ENCODE peak calls at places on chromosomes 13 and 19, in four cellular contexts. U, Q, Z and V are unnamed samples.

GRCh38 chr19:17721821-17722220 is 2.5 kb downstream of the MAP1S start:
- DNase-seq in U (no peak), Q (no peak), Z (no peak), V (no peak)

GRCh38 chr19:5285955-5286354 is 54.7 kb downstream of the PTPRS start:
- DNase-seq in U (no peak), Q (no peak), Z (no peak), V (no peak)

GRCh38 chr19:40604647-40605200 is 3.6 kb downstream of the LTBP4 start:
- DNase-seq in U (no peak), Q (no peak), Z (no peak), V (no peak)

GRCh38 chr13:91601273-91601672 is 202.9 kb downstream of the GPC5 start:
- DNase-seq in U (no peak), Q (no peak), Z (no peak), V (no peak)

GRCh38 chr13:46281779-46282178 is 70.1 kb downstream of the LRRC63 start:
- DNase-seq in U (no peak), Q (no peak), Z (no peak), V (no peak)

GRCh38 chr13:25276748-25277147 is 10.5 kb downstream of the MTMR6 start:
- DNase-seq in U (no peak), Q (no peak), Z (no peak), V (no peak)

GRCh38 chr19:1041272-1041834 is 1.4 kb downstream of the ABCA7 start:
- DNase-seq in U (no peak), Q (no peak), Z (no peak), V (no peak)

GRCh38 chr13:75647126-75647784 is 11.1 kb downstream of the LMO7 start:
- DNase-seq in U (no peak), Q (no peak), Z (no peak), V (no peak)

GRCh38 chr13:45587897-45588296 is 27.6 kb downstream of the ERICH6B start:
- DNase-seq in U (no peak), Q (no peak), Z (no peak), V (no peak)

GRCh38 chr19:50723735-50724521 is 764 bp downstream of the CLEC11A start:
- DNase-seq in U (no peak), Q (no peak), Z (no peak), V (no peak)

GRCh38 chr19:861756-862528 is 2.5 kb downstream of the CFD start:
- DNase-seq in U (no peak), Q (no peak), Z (no peak), V (no peak)

GRCh38 chr19:3364501-3364858 is 1.9 kb upstream of the NFIC start:
- DNase-seq in U (no peak), Q (no peak), Z (no peak), V (no peak)

GRCh38 chr19:3512562-3512961 is 6.5 kb downstream of the FZR1 start:
- DNase-seq in U (no peak), Q (no peak), Z (no peak), V (no peak)

GRCh38 chr19:39916851-39917396 is 17.5 kb downstream of the FCGBP start:
- DNase-seq in U (no peak), Q (no peak), Z (no peak), V (no peak)

GRCh38 chr13:110254151-110254679 is 52.7 kb downstream of the COL4A1 start:
- DNase-seq in U (no peak), Q (no peak), Z (no peak), V (no peak)